ENCODE peak calls at places on chromosome 6, in four cellular contexts. R is H1, V is K562, Q is GM12878. H is an unnamed sample.

GRCh38 chr6:7895125-7895423 is 15.5 kb downstream of the TXNDC5 start:
- DNase-seq in R (no peak), V (no peak), Q (no peak), H (no peak)

GRCh38 chr6:135546680-135547418 is 49.3 kb upstream of the AHI1 start:
- DNase-seq in R (no peak), V (no peak), Q (no peak), H (no peak)

GRCh38 chr6:109351231-109352132 is 30.8 kb downstream of the CD164 start:
- DNase-seq in R (no peak), V (no peak), Q (no peak), H (no peak)

GRCh38 chr6:123770247-123770949 is 33.3 kb upstream of the NKAIN2 start:
- DNase-seq in R (no peak), V (no peak), Q (peak), H (no peak)

GRCh38 chr6:111871725-111872520 is 1.3 kb downstream of the FYN start:
- DNase-seq in R (peak), V (peak), Q (no peak), H (peak)

GRCh38 chr6:12749531-12750379 is 33.2 kb downstream of the PHACTR1 start:
- DNase-seq in R (peak), V (no peak), Q (no peak), H (no peak)

GRCh38 chr6:85418059-85418458 is 31.8 kb upstream of the NT5E start:
- DNase-seq in R (no peak), V (no peak), Q (no peak), H (peak)

GRCh38 chr6:159012201-159012600 is 12.2 kb upstream of the RSPH3 start:
- DNase-seq in R (no peak), V (no peak), Q (no peak), H (peak)

GRCh38 chr6:40706222-40706621 is 119.1 kb upstream of the LRFN2 start:
- DNase-seq in R (no peak), V (no peak), Q (no peak), H (no peak)

GRCh38 chr6:151325075-151326050 is 66.0 kb downstream of the ZBTB2 start:
- DNase-seq in R (no peak), V (no peak), Q (no peak), H (peak)
- TF ChIP-seq CHD1 in R (no peak), V (no peak), Q (no peak), H (peak)

DNA sequence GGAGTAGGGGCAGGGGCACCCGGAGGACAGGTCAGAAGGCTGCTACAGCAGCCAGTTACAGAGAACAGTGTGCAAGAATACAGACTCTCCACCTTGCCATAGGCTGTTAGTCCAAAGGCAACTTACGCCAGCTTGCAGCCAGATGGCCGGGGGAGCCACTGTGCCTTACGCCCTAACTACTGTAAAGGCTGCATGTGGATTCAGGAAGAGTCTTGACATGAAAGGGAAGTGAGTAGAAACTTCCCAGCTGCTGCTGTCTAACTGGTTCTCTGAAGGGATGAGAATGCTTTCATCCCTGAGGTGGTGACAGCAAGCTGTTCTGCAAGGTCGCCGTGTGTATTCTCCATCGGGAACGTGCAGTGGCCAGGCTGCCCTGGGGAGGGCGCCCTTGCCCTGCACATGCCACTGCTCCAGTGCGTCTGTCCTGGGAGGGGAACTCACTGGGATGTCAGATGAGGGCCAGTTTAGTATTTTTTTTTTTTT is 46.1 kb downstream of the LYRM4 start:
- DNase-seq in R (peak), V (peak), Q (no peak), H (peak)
- TF ChIP-seq CTCF in R (peak), V (peak), Q (peak), H (peak)

DNA sequence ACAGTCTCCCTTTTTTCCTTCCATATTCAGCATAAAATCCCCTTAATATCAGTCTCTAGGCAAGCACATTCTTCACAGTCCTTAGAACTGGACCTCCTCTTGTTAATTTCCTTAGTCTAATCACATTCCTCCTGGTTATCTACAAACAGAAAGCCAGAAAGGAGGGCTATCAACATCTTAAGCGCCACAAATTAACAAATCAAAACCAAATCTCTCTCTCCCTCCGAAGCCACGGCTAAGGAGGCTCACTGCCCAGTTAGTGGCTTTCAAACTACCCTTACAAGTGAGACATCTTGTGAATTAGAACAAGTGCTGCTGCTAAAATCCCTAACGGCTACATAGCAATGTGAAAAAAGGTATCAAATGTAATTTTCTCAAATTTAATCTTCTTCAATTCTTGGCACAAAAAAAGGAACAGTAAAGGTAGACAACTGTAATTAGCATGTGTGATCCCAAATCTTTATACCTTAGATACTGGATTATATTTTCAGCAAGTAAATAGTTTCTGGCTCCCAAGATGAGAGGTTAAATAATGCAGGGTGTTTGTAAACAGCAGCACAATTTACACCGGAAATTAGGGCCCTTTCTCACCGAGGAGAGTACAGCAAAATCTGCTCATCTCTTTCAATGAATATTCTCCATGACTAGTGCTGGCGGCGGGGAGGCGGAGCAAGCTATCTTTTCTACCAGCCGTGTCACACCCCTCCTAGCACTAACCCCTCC is 1.4 kb upstream of the TRIM39 start:
- DNase-seq in R (no peak), V (peak), Q (peak), H (peak)
- TF ChIP-seq CHD1 in R (no peak), V (no peak), Q (no peak), H (no peak)

DNA sequence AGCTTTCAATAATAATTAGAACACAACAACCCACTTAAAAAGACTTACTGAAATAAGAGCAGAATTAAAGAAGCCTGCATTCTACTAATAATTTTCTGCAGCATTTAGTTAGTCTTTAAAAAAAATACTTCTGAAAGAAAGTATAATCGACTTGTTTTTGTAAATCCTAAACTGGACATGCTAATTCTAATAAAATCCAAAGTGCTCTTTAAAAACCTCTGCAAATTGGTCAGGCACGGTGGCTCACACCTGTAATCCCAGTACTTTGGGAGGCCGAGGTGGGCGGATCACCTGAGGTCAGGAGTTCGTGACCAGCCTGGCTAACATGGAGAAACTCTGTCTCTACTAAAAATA is 57.5 kb upstream of the ARMH2 start:
- DNase-seq in R (no peak), V (no peak), Q (no peak), H (no peak)
- TF ChIP-seq CTCF in R (no peak), V (no peak), Q (no peak), H (no peak)

GRCh38 chr6:151058021-151058733 is 181.6 kb upstream of the AKAP12 start:
- DNase-seq in R (peak), V (no peak), Q (no peak), H (no peak)
- TF ChIP-seq CHD1 in R (no peak), V (no peak), Q (no peak), H (no peak)

DNA sequence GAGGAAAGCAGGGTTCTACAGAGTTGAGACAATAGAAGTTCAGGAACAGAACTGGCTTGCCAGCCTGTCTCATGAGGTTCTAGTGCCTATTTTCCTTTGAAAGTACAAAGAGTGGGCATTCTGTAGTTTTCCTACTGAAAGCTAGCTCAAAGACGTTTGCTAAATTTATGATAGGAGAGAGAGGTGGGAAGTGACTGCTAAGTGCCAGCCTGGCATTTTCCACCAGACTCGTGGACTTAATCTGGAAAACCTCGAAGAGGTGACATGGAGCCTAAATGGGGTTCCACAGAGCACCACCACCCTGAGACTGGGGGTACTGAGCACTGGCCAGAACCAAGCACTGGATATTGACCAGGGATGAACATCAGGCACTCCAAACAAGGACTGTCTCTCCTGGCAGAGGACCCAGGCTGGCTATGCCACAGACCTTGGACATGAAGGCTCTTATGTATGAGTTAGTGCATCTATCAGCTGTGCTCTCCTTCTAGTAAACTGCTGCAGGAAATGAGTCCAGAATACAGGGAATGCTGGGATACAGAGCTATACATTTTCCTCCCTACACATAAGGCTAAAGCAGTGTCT is 7.1 kb downstream of the PEX6 start:
- DNase-seq in R (no peak), V (no peak), Q (no peak), H (no peak)
- TF ChIP-seq CTCF in R (no peak), V (no peak), Q (no peak), H (no peak)

DNA sequence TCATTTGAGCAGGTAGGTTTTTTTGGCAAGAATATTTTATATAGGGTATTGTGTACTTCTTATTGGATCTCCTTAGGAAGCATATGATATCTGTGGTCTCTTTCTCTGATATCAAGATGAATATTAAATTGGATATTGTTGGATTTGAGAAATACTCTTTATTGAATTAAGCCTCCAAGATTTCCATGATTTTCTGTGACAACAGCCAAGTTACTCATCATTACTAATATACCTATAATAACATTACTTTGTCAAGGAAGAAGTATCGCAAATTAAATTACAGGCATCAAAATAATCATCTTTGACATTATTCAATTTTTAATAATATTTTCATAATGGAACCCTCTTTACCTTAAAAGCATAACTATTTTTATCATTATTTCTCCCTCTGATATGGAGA is 86.5 kb downstream of the TMEM200A start:
- DNase-seq in R (no peak), V (no peak), Q (no peak), H (no peak)
- TF ChIP-seq CHD1 in R (no peak), V (no peak), Q (no peak), H (no peak)

DNA sequence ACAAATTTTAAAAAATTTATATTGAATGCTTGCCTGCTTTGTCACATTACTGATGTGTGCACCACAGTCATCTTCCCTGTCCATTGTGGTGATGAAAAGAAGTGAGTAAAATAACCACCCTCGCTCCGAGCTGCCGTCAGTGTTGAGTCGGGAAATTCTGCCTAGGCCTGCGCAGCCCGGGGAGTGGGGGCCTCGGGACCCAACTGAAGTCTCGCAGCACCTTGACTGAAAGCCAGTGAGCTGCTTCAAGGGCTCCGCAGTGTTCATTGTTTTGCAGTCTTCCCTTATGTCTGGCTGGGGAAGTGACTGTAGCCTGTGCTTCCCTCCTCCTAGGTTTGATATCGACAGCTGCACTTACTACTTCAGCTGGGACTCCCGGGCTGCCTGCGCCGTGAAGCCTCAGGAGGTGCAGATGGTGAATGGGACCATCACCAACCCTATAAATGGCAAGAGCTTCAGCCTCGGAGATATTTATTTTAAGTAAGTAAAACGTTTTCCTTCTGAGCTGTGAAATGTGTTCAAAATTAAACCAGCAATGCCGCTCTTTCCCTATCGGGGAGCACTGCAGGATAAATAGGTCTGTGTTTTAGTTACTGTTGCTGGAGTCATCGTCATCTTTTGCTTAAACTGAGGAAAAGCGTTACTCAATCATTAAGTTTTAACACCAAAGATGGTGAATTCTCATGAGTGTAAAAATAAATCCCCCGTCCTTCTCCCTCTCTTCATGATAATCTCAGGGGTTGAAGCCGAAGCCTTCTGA is 32.7 kb upstream of the SLC22A1 start:
- DNase-seq in R (no peak), V (no peak), Q (no peak), H (no peak)
- TF ChIP-seq CTCF in R (no peak), V (no peak), Q (no peak), H (no peak)

GRCh38 chr6:328924-329323 is 36.6 kb downstream of the DUSP22 start:
- DNase-seq in R (no peak), V (no peak), Q (no peak), H (no peak)

GRCh38 chr6:330948-331347 is 38.7 kb downstream of the DUSP22 start:
- DNase-seq in R (no peak), V (no peak), Q (no peak), H (no peak)

GRCh38 chr6:331622-332521 is 39.6 kb downstream of the DUSP22 start:
- DNase-seq in R (no peak), V (no peak), Q (peak), H (no peak)

GRCh38 chr6:328184-328670 is 35.9 kb downstream of the DUSP22 start:
- DNase-seq in R (no peak), V (no peak), Q (peak), H (peak)

GRCh38 chr6:329888-330691 is 37.8 kb downstream of the DUSP22 start:
- DNase-seq in R (no peak), V (peak), Q (no peak), H (peak)
- TF ChIP-seq CHD1 in R (no peak), V (no peak), Q (no peak), H (no peak)

DNA sequence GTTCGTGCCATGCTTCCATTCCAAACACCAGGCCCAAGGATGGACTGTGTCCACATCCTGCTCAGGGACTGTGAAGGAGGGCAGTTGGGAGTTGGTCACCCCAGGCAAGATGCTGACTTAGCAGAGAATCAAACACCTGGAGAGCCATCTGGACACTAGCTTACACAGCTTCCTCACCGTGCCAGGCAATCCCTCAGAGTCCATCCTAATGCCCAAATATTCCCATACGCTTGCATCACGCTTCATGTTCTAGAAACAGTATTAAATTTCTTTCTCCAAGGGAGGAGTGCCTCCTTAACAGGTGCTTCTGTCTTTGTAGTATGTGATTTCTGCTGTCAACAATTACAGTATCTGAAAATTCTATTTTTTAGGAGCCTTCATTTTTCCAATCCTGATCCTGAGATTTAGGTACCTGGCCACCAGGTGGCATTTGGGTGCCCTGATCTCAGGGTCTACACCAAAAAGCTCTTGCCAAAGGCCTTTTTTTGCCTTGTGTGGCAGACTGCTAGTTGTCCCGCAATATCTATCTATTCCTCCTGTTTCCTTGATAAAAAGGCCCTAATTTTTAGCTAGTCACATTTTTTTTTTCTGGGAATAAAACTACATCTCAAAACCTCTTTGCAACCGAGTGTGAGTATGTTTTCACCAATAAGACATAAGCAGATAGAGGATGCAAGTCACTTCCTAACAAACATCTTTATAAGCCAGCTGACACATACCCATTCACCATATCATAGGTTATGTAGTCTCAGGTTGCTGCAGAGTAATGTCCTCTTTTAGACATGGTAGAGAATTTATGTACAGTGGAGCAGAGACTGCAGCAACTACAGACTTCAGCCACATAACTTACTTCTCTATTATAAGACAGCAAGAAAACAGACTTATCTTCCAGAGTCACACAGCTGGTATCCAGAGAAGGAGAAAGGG is 85.0 kb downstream of the PREP start:
- DNase-seq in R (no peak), V (no peak), Q (no peak), H (no peak)
- TF ChIP-seq CTCF in R (peak), V (peak), Q (peak), H (peak)

H was measured in IMR-90.